ENCODE peak calls at places on chromosomes 5 and 9, in four cellular contexts. One of them, this sample, is unnamed.
A peak's percentile ranks its signal among the peaks of the same experiment; 100 is the strongest.

GRCh38 chr9:33233659-33234335 is 6.2 kb upstream of the SPINK4 start:
- DNase-seq in psoas muscle: no peak
- DNase-seq in neuronal stem cell: no peak
- DNase-seq in IMR-90: peak; percentile 99
- DNase-seq in this sample: no peak

GRCh38 chr9:137021979-137022619 is 5.9 kb downstream of the ABCA2 start:
- DNase-seq in psoas muscle: peak; percentile 54
- DNase-seq in neuronal stem cell: no peak
- DNase-seq in IMR-90: peak; percentile 68
- DNase-seq in this sample: peak; percentile 62

GRCh38 chr5:143551765-143552164 is 148.3 kb upstream of the NR3C1 start:
- DNase-seq in IMR-90: peak; percentile 67
- DNase-seq in psoas muscle: no peak
- DNase-seq in neuronal stem cell: no peak
- DNase-seq in this sample: no peak

GRCh38 chr5:170333161-170333909 is 35.8 kb upstream of the LCP2 start:
- DNase-seq in neuronal stem cell: peak; percentile 18
- DNase-seq in psoas muscle: no peak
- DNase-seq in IMR-90: no peak
- DNase-seq in this sample: peak; percentile 66

GRCh38 chr5:41929035-41929434 is 4.0 kb downstream of the FBXO4 start:
- DNase-seq in neuronal stem cell: no peak
- DNase-seq in IMR-90: no peak
- DNase-seq in psoas muscle: no peak
- DNase-seq in this sample: no peak

GRCh38 chr5:146751054-146751453 is 127.5 kb downstream of the PPP2R2B start:
- DNase-seq in psoas muscle: no peak
- DNase-seq in neuronal stem cell: no peak
- DNase-seq in IMR-90: no peak
- DNase-seq in this sample: no peak

GRCh38 chr5:141359790-141360426 is at the start of gene PCDHGB2:
- DNase-seq in IMR-90: peak; percentile 64
- DNase-seq in psoas muscle: no peak
- DNase-seq in neuronal stem cell: no peak
- DNase-seq in this sample: peak; percentile 37

GRCh38 chr9:757246-757881 is 84.1 kb upstream of the DMRT1 start:
- DNase-seq in psoas muscle: no peak
- DNase-seq in neuronal stem cell: peak; percentile 18
- DNase-seq in IMR-90: peak; percentile 67
- DNase-seq in this sample: peak; percentile 26

GRCh38 chr9:37565661-37566618 is 10.2 kb downstream of the FBXO10 start:
- DNase-seq in psoas muscle: no peak
- DNase-seq in neuronal stem cell: no peak
- DNase-seq in IMR-90: no peak
- DNase-seq in this sample: no peak

GRCh38 chr5:177557041-177557647 is 2.8 kb upstream of the FAM193B start:
- DNase-seq in IMR-90: no peak
- DNase-seq in neuronal stem cell: no peak
- DNase-seq in psoas muscle: no peak
- DNase-seq in this sample: no peak

GRCh38 chr5:126280343-126280742 is 142.9 kb upstream of the GRAMD2B start:
- DNase-seq in psoas muscle: no peak
- DNase-seq in neuronal stem cell: no peak
- DNase-seq in IMR-90: no peak
- DNase-seq in this sample: no peak

GRCh38 chr5:19837536-19838179 is 150.3 kb downstream of the CDH18 start:
- DNase-seq in IMR-90: peak; percentile 21
- DNase-seq in neuronal stem cell: no peak
- DNase-seq in psoas muscle: no peak
- DNase-seq in this sample: no peak

DNA sequence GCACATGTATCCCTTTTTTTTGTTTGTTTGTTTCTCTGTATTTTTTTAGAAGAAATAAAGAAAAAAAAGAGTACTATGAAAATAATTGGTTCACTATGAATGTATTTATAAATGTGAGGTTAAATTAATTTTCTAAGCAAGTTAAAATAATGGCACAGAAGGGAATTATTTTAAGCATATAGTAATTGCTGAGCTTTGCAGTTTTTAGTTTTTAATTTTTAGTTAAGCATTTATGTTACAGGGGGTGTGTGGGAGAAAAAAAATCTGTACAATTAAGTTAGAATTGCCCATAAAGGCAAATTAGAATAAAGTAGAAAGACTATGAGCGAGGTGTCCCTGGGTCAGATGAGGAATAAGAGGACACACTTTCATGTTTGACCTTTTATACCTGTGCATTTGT is 152.6 kb downstream of the CDH18 start:
- DNase-seq in psoas muscle: no peak
- DNase-seq in neuronal stem cell: no peak
- DNase-seq in IMR-90: no peak
- DNase-seq in this sample: no peak
- H3K9me3 ChIP-seq in psoas muscle: peaks cover 7% of the 10 kb centered on the region
- H3K9me3 ChIP-seq in neuronal stem cell: no peaks in the 10 kb centered on the region
- H3K9me3 ChIP-seq in IMR-90: no peaks in the 10 kb centered on the region
- H3K9me3 ChIP-seq in this sample: no peaks in the 10 kb centered on the region

GRCh38 chr5:2460098-2460497 is 291.4 kb downstream of the IRX2 start:
- DNase-seq in psoas muscle: no peak
- DNase-seq in IMR-90: no peak
- DNase-seq in neuronal stem cell: no peak
- DNase-seq in this sample: no peak
- H3K9me3 ChIP-seq in psoas muscle: no peaks in the 10 kb centered on the region
- H3K9me3 ChIP-seq in IMR-90: peaks cover 25% of the 10 kb centered on the region
- H3K9me3 ChIP-seq in neuronal stem cell: no peaks in the 10 kb centered on the region
- H3K9me3 ChIP-seq in this sample: no peaks in the 10 kb centered on the region

GRCh38 chr5:19285286-19285685 is 702.7 kb downstream of the CDH18 start:
- DNase-seq in IMR-90: no peak
- DNase-seq in psoas muscle: no peak
- DNase-seq in neuronal stem cell: no peak
- DNase-seq in this sample: no peak
- H3K9me3 ChIP-seq in IMR-90: peaks cover 5% of the 10 kb centered on the region
- H3K9me3 ChIP-seq in psoas muscle: no peaks in the 10 kb centered on the region
- H3K9me3 ChIP-seq in neuronal stem cell: no peaks in the 10 kb centered on the region
- H3K9me3 ChIP-seq in this sample: no peaks in the 10 kb centered on the region

GRCh38 chr9:65444943-65445342 is 159.9 kb upstream of the FOXD4L5 start:
- DNase-seq in IMR-90: no peak
- DNase-seq in psoas muscle: no peak
- DNase-seq in neuronal stem cell: no peak
- DNase-seq in this sample: no peak
- H3K9me3 ChIP-seq in IMR-90: peaks cover 4% of the 10 kb centered on the region
- H3K9me3 ChIP-seq in psoas muscle: no peaks in the 10 kb centered on the region
- H3K9me3 ChIP-seq in neuronal stem cell: no peaks in the 10 kb centered on the region
- H3K9me3 ChIP-seq in this sample: no peaks in the 10 kb centered on the region